ENCODE peak calls at places on chromosomes 5 and 9, in seven cellular contexts. V is left cardiac atrium; A is right atrium auricular region; U is endothelial cell; D is CD4-positive, alpha-beta T cell; Z is ureter; M is naive thymus-derived CD8-positive, alpha-beta T cell. P is an unnamed sample.

GRCh38 chr5:35990941-35991592 is at the start of gene UGT3A1:
- DNase-seq in V (no peak), A (no peak), U (peak; percentile 25), D (no peak), Z (no peak), M (no peak), P (no peak)

GRCh38 chr5:124746916-124747769 is 704 bp upstream of the ZNF608 start:
- DNase-seq in V (peak; percentile 84), A (peak; percentile 87), U (peak; percentile 75), D (no peak), Z (peak; percentile 86), M (no peak), P (peak; percentile 97)

GRCh38 chr9:70760228-70760627 is 345.8 kb upstream of the KLF9 start:
- DNase-seq in V (no peak), A (no peak), U (no peak), D (no peak), Z (no peak), M (no peak), P (no peak)

GRCh38 chr5:98454407-98454806 is 319.1 kb upstream of the RGMB start:
- DNase-seq in V (no peak), A (no peak), U (no peak), D (no peak), Z (no peak), M (no peak), P (no peak)

GRCh38 chr5:141628175-141628788 is 8.4 kb downstream of the HDAC3 start:
- DNase-seq in V (no peak), A (no peak), U (no peak), D (no peak), Z (no peak), M (no peak), P (no peak)

GRCh38 chr9:91426123-91426745 is 2.6 kb upstream of the NFIL3 start:
- DNase-seq in V (no peak), A (no peak), U (no peak), D (no peak), Z (peak; percentile 39), M (peak; percentile 41), P (peak; percentile 42)

GRCh38 chr9:94743035-94743954 is 16.8 kb downstream of the AOPEP start:
- DNase-seq in V (no peak), A (no peak), U (no peak), D (no peak), Z (no peak), M (no peak), P (no peak)

GRCh38 chr5:52808316-52808901 is 20.7 kb downstream of the ITGA1 start:
- DNase-seq in V (no peak), A (no peak), U (no peak), D (no peak), Z (no peak), M (no peak), P (no peak)

GRCh38 chr9:89491688-89492087 is 6.2 kb downstream of the SEMA4D start:
- DNase-seq in V (no peak), A (no peak), U (no peak), D (no peak), Z (no peak), M (no peak), P (no peak)

GRCh38 chr9:137218754-137219271 is 3.2 kb downstream of the RNF208 start:
- DNase-seq in V (no peak), A (no peak), U (no peak), D (no peak), Z (no peak), M (no peak), P (no peak)

GRCh38 chr5:31585519-31586270 is 53.2 kb upstream of the PDZD2 start:
- DNase-seq in V (no peak), A (no peak), U (no peak), D (no peak), Z (no peak), M (no peak), P (no peak)

GRCh38 chr5:177545487-177546261 is 8.7 kb downstream of the FAM193B start:
- DNase-seq in V (peak; percentile 62), A (peak; percentile 91), U (no peak), D (no peak), Z (peak; percentile 56), M (no peak), P (no peak)

GRCh38 chr5:124102491-124102890 is 590.5 kb downstream of the CSNK1G3 start:
- DNase-seq in V (no peak), A (no peak), U (no peak), D (no peak), Z (no peak), M (no peak), P (no peak)

GRCh38 chr9:29556317-29556716 is 1983.0 kb upstream of the C9orf72 start:
- DNase-seq in V (no peak), A (no peak), U (no peak), D (no peak), Z (no peak), M (no peak), P (no peak)

GRCh38 chr9:17462869-17463464 is 115.9 kb upstream of the SH3GL2 start:
- DNase-seq in V (no peak), A (no peak), U (peak; percentile 36), D (no peak), Z (no peak), M (peak; percentile 38), P (peak; percentile 40)

GRCh38 chr9:100472725-100473261 is at the start of gene TMEFF1:
- DNase-seq in V (peak; percentile 28), A (no peak), U (peak; percentile 87), D (no peak), Z (no peak), M (peak; percentile 33), P (no peak)

GRCh38 chr5:151587796-151588606 is 3.1 kb downstream of the FAT2 start:
- DNase-seq in V (no peak), A (no peak), U (no peak), D (no peak), Z (no peak), M (no peak), P (no peak)

GRCh38 chr5:112902561-112902960 is 19.5 kb downstream of the REEP5 start:
- DNase-seq in V (no peak), A (no peak), U (no peak), D (no peak), Z (no peak), M (no peak), P (no peak)